ENCODE peak calls at places on chromosomes 6 and 20, in four cellular contexts. N is GM12878, F is HepG2, G is K562. E is an unnamed sample.

GRCh38 chr20:61271273-61272221 is 19.5 kb downstream of the CDH4 start:
- DNase-seq in N (no peak), F (no peak), G (no peak), E (no peak)

GRCh38 chr6:63573140-63573898 is 1.0 kb downstream of the LOC128125822 start:
- DNase-seq in N (peak), F (peak), G (peak), E (peak)

GRCh38 chr6:88165877-88166492 is at the start of gene CNR1:
- DNase-seq in N (no peak), F (no peak), G (peak), E (peak)

GRCh38 chr6:154548130-154548830 is 37.8 kb upstream of the CNKSR3 start:
- DNase-seq in N (no peak), F (no peak), G (no peak), E (no peak)

GRCh38 chr6:122431780-122432179 is 32.3 kb downstream of the HSF2 start:
- DNase-seq in N (no peak), F (no peak), G (peak), E (no peak)

GRCh38 chr6:143680157-143680556 is 2.4 kb downstream of the PHACTR2 start:
- DNase-seq in N (no peak), F (no peak), G (no peak), E (no peak)

GRCh38 chr6:129446272-129446851 is 263.6 kb downstream of the ARHGAP18 start:
- DNase-seq in N (no peak), F (no peak), G (no peak), E (peak)

GRCh38 chr20:49821850-49822249 is 9.2 kb downstream of the SLC9A8 start:
- DNase-seq in N (no peak), F (no peak), G (no peak), E (no peak)

GRCh38 chr6:2185056-2185455 is 60.3 kb downstream of the GMDS start:
- DNase-seq in N (no peak), F (no peak), G (no peak), E (no peak)

GRCh38 chr6:151365233-151365632 is 26.1 kb downstream of the ZBTB2 start:
- DNase-seq in N (no peak), F (no peak), G (no peak), E (no peak)

GRCh38 chr6:96613291-96613999 is 50.5 kb downstream of the FHL5 start:
- DNase-seq in N (no peak), F (no peak), G (no peak), E (peak)

GRCh38 chr6:133951881-133952814 is 876 bp upstream of the TBPL1 start:
- DNase-seq in N (no peak), F (peak), G (peak), E (peak)

GRCh38 chr6:1558388-1558787 is 51.3 kb upstream of the FOXC1 start:
- DNase-seq in N (no peak), F (no peak), G (no peak), E (peak)

GRCh38 chr6:79048611-79049010 is 29.4 kb downstream of the PHIP start:
- DNase-seq in N (no peak), F (peak), G (peak), E (peak)
- TF ChIP-seq CREB1 in N (no peak), F (no peak), G (no peak), E (no peak)

GRCh38 chr6:108565893-108566292 is 5.2 kb downstream of the FOXO3 start:
- DNase-seq in N (no peak), F (peak), G (peak), E (no peak)
- TF ChIP-seq JUNB in N (no peak), F (no peak), G (no peak), E (no peak)

DNA sequence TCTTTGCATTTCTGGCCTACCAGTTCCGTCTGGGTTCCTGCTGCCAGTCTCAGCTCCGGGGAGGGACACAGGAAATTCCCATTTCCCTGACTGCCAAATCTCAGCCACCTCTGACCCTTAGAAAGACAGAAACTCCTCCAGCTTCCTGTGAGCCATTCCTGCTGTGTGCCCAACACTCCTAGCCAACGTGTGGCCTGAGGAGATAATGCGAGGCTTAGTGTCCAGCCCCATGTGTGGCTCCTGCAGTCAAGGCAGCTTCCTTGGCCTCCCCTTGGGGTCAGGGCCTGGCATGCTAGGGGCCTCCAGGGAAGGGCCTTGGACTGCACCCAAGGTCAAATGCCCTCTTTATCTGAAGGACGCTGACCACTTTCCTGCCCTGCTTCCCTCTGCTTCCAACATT is 45.1 kb downstream of the MAFB start:
- DNase-seq in N (no peak), F (no peak), G (no peak), E (no peak)
- TF ChIP-seq CREB1 in N (no peak), F (no peak), G (no peak), E (no peak)

GRCh38 chr20:11876555-11876954 is 41.1 kb upstream of the BTBD3 start:
- DNase-seq in N (no peak), F (no peak), G (no peak), E (no peak)

GRCh38 chr20:11881453-11881852 is 36.2 kb upstream of the BTBD3 start:
- DNase-seq in N (no peak), F (no peak), G (no peak), E (no peak)

GRCh38 chr20:11882651-11883050 is 35.0 kb upstream of the BTBD3 start:
- DNase-seq in N (no peak), F (no peak), G (no peak), E (no peak)

GRCh38 chr20:11880694-11881093 is 37.0 kb upstream of the BTBD3 start:
- DNase-seq in N (no peak), F (peak), G (no peak), E (no peak)
- TF ChIP-seq JUNB in N (no peak), F (no peak), G (no peak), E (no peak)

GRCh38 chr6:116461075-116461474 is at the start of gene CALHM6:
- DNase-seq in N (no peak), F (no peak), G (no peak), E (no peak)

GRCh38 chr6:116465246-116465645 is 4.1 kb downstream of the CALHM6 start:
- DNase-seq in N (no peak), F (no peak), G (no peak), E (no peak)

GRCh38 chr6:116459927-116460326 is 1.2 kb upstream of the CALHM6 start:
- DNase-seq in N (no peak), F (no peak), G (no peak), E (no peak)

GRCh38 chr6:116462516-116462915 is 1.3 kb downstream of the CALHM6 start:
- DNase-seq in N (no peak), F (no peak), G (no peak), E (no peak)

GRCh38 chr6:116461563-116462507 is 660 bp downstream of the CALHM6 start:
- DNase-seq in N (no peak), F (no peak), G (no peak), E (peak)
- TF ChIP-seq CREB1 in N (no peak), F (no peak), G (no peak), E (peak)

GRCh38 chr20:23084282-23084844 is 1.8 kb downstream of the CD93 start:
- DNase-seq in N (no peak), F (no peak), G (no peak), E (no peak)
- TF ChIP-seq JUNB in N (no peak), F (no peak), G (no peak), E (no peak)

GRCh38 chr20:45835230-45836224 is 1.9 kb downstream of the SNX21 start:
- DNase-seq in N (no peak), F (no peak), G (peak), E (no peak)
- TF ChIP-seq CREB1 in N (no peak), F (no peak), G (no peak), E (no peak)

GRCh38 chr6:3850451-3851203 is 1.5 kb downstream of the FAM50B start:
- DNase-seq in N (peak), F (no peak), G (no peak), E (no peak)
- TF ChIP-seq JUNB in N (peak), F (no peak), G (no peak), E (no peak)

E was measured in GM23338.